ENCODE peak calls at places on chromosomes 12 and 14, in four cellular contexts. One of them, this sample, is unnamed.

GRCh38 chr14:89466460-89466859 is 49.4 kb upstream of the FOXN3 start:
- DNase-seq in adrenal gland: no peak
- DNase-seq in spleen: peak; percentile 84
- DNase-seq in mammary epithelial cell: no peak
- DNase-seq in this sample: no peak

GRCh38 chr12:96034631-96035282 is 630 bp downstream of the LTA4H start:
- DNase-seq in mammary epithelial cell: peak; percentile 37
- DNase-seq in adrenal gland: peak; percentile 50
- DNase-seq in spleen: peak; percentile 79
- DNase-seq in this sample: peak; percentile 96

GRCh38 chr12:2891240-2892053 is 756 bp downstream of the TULP3 start:
- DNase-seq in adrenal gland: peak; percentile 84
- DNase-seq in spleen: no peak
- DNase-seq in mammary epithelial cell: peak; percentile 56
- DNase-seq in this sample: peak; percentile 72

GRCh38 chr12:16359512-16360491 is 12.4 kb downstream of the MGST1 start:
- DNase-seq in spleen: peak; percentile 86
- DNase-seq in adrenal gland: peak; percentile 53
- DNase-seq in mammary epithelial cell: peak; percentile 25
- DNase-seq in this sample: peak; percentile 44

GRCh38 chr12:46472893-46473633 is 100.5 kb upstream of the SLC38A2 start:
- DNase-seq in adrenal gland: no peak
- DNase-seq in spleen: no peak
- DNase-seq in mammary epithelial cell: no peak
- DNase-seq in this sample: peak; percentile 86

GRCh38 chr12:119679490-119679889 is 11.6 kb downstream of the PRKAB1 start:
- DNase-seq in spleen: no peak
- DNase-seq in adrenal gland: no peak
- DNase-seq in mammary epithelial cell: no peak
- DNase-seq in this sample: no peak

GRCh38 chr12:115337693-115338543 is 653.9 kb upstream of the TBX3 start:
- DNase-seq in mammary epithelial cell: peak; percentile 81
- DNase-seq in spleen: no peak
- DNase-seq in adrenal gland: peak; percentile 84
- DNase-seq in this sample: peak; percentile 85

GRCh38 chr12:53862831-53863230 is 75.8 kb upstream of the HOXC13 start:
- DNase-seq in adrenal gland: no peak
- DNase-seq in mammary epithelial cell: peak; percentile 69
- DNase-seq in spleen: no peak
- DNase-seq in this sample: peak; percentile 80

GRCh38 chr12:129570796-129571400 is 332.9 kb downstream of the TMEM132D start:
- DNase-seq in mammary epithelial cell: no peak
- DNase-seq in adrenal gland: no peak
- DNase-seq in spleen: no peak
- DNase-seq in this sample: no peak

GRCh38 chr14:104680056-104680805 is 9.2 kb upstream of the INF2 start:
- DNase-seq in spleen: peak; percentile 77
- DNase-seq in mammary epithelial cell: peak; percentile 85
- DNase-seq in adrenal gland: peak; percentile 91
- DNase-seq in this sample: peak; percentile 56

GRCh38 chr14:104681689-104682074 is 7.7 kb upstream of the INF2 start:
- DNase-seq in spleen: peak; percentile 88
- DNase-seq in adrenal gland: peak; percentile 92
- DNase-seq in mammary epithelial cell: peak; percentile 77
- DNase-seq in this sample: peak; percentile 63

GRCh38 chr14:104682107-104682593 is 7.3 kb upstream of the INF2 start:
- DNase-seq in adrenal gland: no peak
- DNase-seq in spleen: no peak
- DNase-seq in mammary epithelial cell: no peak
- DNase-seq in this sample: no peak

GRCh38 chr14:104678901-104679705 is 10.3 kb upstream of the INF2 start:
- DNase-seq in adrenal gland: no peak
- DNase-seq in mammary epithelial cell: no peak
- DNase-seq in spleen: peak; percentile 75
- DNase-seq in this sample: no peak

GRCh38 chr14:104680806-104681688 is 8.4 kb upstream of the INF2 start:
- DNase-seq in adrenal gland: peak; percentile 91
- DNase-seq in mammary epithelial cell: peak; percentile 89
- DNase-seq in spleen: peak; percentile 68
- DNase-seq in this sample: peak; percentile 68
- H3K4me3 ChIP-seq in adrenal gland: no peak overlapping the region
- H3K4me3 ChIP-seq in mammary epithelial cell: no peak overlapping the region
- H3K4me3 ChIP-seq in spleen: no peak overlapping the region
- H3K4me3 ChIP-seq in this sample: peak overlapping the region; percentile 6

DNA sequence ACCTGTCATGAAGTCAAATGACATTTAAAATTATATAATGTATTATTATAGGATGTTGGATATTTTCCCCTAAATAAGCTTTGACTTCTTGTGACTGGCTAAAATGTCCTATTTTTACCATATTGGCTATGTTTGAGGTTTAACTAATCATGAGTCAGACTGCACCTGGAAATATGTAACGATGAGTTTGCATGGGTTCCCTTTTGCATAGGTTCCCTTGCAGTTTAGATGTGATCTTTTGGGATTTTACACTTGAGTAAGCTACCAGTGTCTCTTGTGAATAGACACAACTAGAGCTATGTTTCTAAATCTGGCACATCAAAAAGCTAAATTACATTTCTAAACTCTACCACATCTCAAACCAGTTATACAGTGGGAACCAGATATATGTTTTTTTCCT is 5.2 kb downstream of the PDZRN4 start:
- DNase-seq in spleen: no peak
- DNase-seq in adrenal gland: no peak
- DNase-seq in mammary epithelial cell: no peak
- DNase-seq in this sample: no peak
- H3K27ac ChIP-seq in spleen: no peak overlapping the region
- H3K27ac ChIP-seq in adrenal gland: no peak overlapping the region
- H3K27ac ChIP-seq in mammary epithelial cell: no peak overlapping the region
- H3K27ac ChIP-seq in this sample: no peak overlapping the region

GRCh38 chr14:60637138-60637489 is 12.2 kb downstream of the SIX1 start:
- DNase-seq in mammary epithelial cell: no peak
- DNase-seq in spleen: no peak
- DNase-seq in adrenal gland: no peak
- DNase-seq in this sample: no peak
- H3K4me3 ChIP-seq in mammary epithelial cell: no peak overlapping the region
- H3K4me3 ChIP-seq in spleen: no peak overlapping the region
- H3K4me3 ChIP-seq in adrenal gland: no peak overlapping the region
- H3K4me3 ChIP-seq in this sample: no peak overlapping the region

GRCh38 chr14:34682787-34683321 is 31.5 kb downstream of the CFL2 start:
- DNase-seq in adrenal gland: no peak
- DNase-seq in mammary epithelial cell: no peak
- DNase-seq in spleen: no peak
- DNase-seq in this sample: no peak
- H3K27ac ChIP-seq in adrenal gland: no peak overlapping the region
- H3K27ac ChIP-seq in mammary epithelial cell: no peak overlapping the region
- H3K27ac ChIP-seq in spleen: no peak overlapping the region
- H3K27ac ChIP-seq in this sample: no peak overlapping the region